ENCODE peak calls at places on chromosome 5, in six cellular contexts. R is retina; L is CD4-positive, alpha-beta T cell; W is hippocampal formation; I is AG08395; A is Panc1. C is an unnamed sample.

GRCh38 chr5:156322666-156323065 is 4.3 kb upstream of the SGCD start:
- DNase-seq in R (no peak), L (no peak), W (no peak), I (no peak), A (no peak), C (no peak)

GRCh38 chr5:180142008-180142803 is 66.8 kb downstream of the RASGEF1C start:
- DNase-seq in R (peak), L (no peak), W (no peak), I (no peak), A (no peak), C (no peak)

GRCh38 chr5:40347981-40348725 is 331.6 kb upstream of the PTGER4 start:
- DNase-seq in R (no peak), L (no peak), W (no peak), I (no peak), A (no peak), C (no peak)

GRCh38 chr5:107566537-107566875 is 104.2 kb downstream of the EFNA5 start:
- DNase-seq in R (no peak), L (no peak), W (no peak), I (no peak), A (no peak), C (no peak)

GRCh38 chr5:147474140-147474539 is 35.7 kb downstream of the DPYSL3 start:
- DNase-seq in R (no peak), L (no peak), W (no peak), I (no peak), A (no peak), C (no peak)

GRCh38 chr5:88736494-88736893 is 146.5 kb downstream of the MEF2C start:
- DNase-seq in R (no peak), L (no peak), W (no peak), I (no peak), A (no peak), C (no peak)

GRCh38 chr5:63768221-63768620 is 194.0 kb downstream of the HTR1A start:
- DNase-seq in R (no peak), L (no peak), W (no peak), I (no peak), A (no peak), C (no peak)

GRCh38 chr5:479566-480319 is 36.8 kb downstream of the EXOC3 start:
- DNase-seq in R (no peak), L (no peak), W (no peak), I (no peak), A (no peak), C (no peak)

GRCh38 chr5:138178516-138179276 is at the start of the genes BRD8 and KIF20A:
- DNase-seq in R (peak), L (peak), W (peak), I (peak), A (peak), C (peak)

GRCh38 chr5:55415071-55415470 is 107.3 kb downstream of the MTREX start:
- DNase-seq in R (no peak), L (no peak), W (no peak), I (no peak), A (no peak), C (no peak)

GRCh38 chr5:125065736-125066135 is 319.3 kb upstream of the ZNF608 start:
- DNase-seq in R (no peak), L (no peak), W (no peak), I (no peak), A (no peak), C (no peak)

GRCh38 chr5:39420482-39421145 is 4.2 kb downstream of the DAB2 start:
- DNase-seq in R (peak), L (no peak), W (no peak), I (peak), A (no peak), C (no peak)

GRCh38 chr5:9698125-9698848 is 68.1 kb upstream of the TAS2R1 start:
- DNase-seq in R (no peak), L (no peak), W (no peak), I (peak), A (no peak), C (no peak)

GRCh38 chr5:2205185-2205585 is 322.5 kb upstream of the IRX4 start:
- DNase-seq in R (no peak), L (no peak), W (no peak), I (no peak), A (no peak), C (no peak)

GRCh38 chr5:71482132-71482531 is 26.7 kb downstream of the BDP1 start:
- DNase-seq in R (no peak), L (no peak), W (no peak), I (no peak), A (no peak), C (no peak)

GRCh38 chr5:76303917-76304316 is 99.2 kb upstream of the IQGAP2 start:
- DNase-seq in R (no peak), L (no peak), W (no peak), I (no peak), A (no peak), C (peak)

GRCh38 chr5:172892713-172893112 is 58.7 kb downstream of the ERGIC1 start:
- DNase-seq in R (no peak), L (no peak), W (no peak), I (no peak), A (no peak), C (no peak)

GRCh38 chr5:176491901-176492300 is 43.7 kb downstream of the FAF2 start:
- DNase-seq in R (no peak), L (no peak), W (no peak), I (no peak), A (no peak), C (no peak)

GRCh38 chr5:32713396-32714381 is 2.6 kb downstream of the NPR3 start:
- DNase-seq in R (peak), L (no peak), W (no peak), I (peak), A (no peak), C (no peak)

GRCh38 chr5:39447059-39447458 is 22.3 kb upstream of the DAB2 start:
- DNase-seq in R (no peak), L (no peak), W (no peak), I (no peak), A (no peak), C (no peak)

GRCh38 chr5:149267241-149267973 is 4.3 kb upstream of the AFAP1L1 start:
- DNase-seq in R (no peak), L (no peak), W (peak), I (no peak), A (no peak), C (no peak)

GRCh38 chr5:90888511-90889324 is 330.1 kb downstream of the ADGRV1 start:
- DNase-seq in R (no peak), L (no peak), W (no peak), I (no peak), A (no peak), C (no peak)

GRCh38 chr5:110735545-110735944 is 3.3 kb upstream of the SLC25A46 start:
- DNase-seq in R (no peak), L (no peak), W (no peak), I (no peak), A (no peak), C (no peak)

GRCh38 chr5:10695759-10696543 is 65.1 kb downstream of the DAP start:
- DNase-seq in R (no peak), L (no peak), W (no peak), I (peak), A (no peak), C (no peak)